ENCODE peak calls at places on chromosomes 2 and 18, in eight cellular contexts. One of them, this sample, is unnamed.

GRCh38 chr2:201707753-201708152 is 9.3 kb upstream of the MPP4 start:
- DNase-seq in neural progenitor cell: no peak
- DNase-seq in KBM-7: no peak
- DNase-seq in effector memory CD8-positive, alpha-beta T cell: no peak
- DNase-seq in T-helper 22 cell: no peak
- DNase-seq in left colon: no peak
- DNase-seq in HFF-Myc: no peak
- DNase-seq in lung: no peak
- DNase-seq in this sample: no peak

GRCh38 chr2:200138386-200139184 is 167.9 kb upstream of the SPATS2L start:
- DNase-seq in neural progenitor cell: no peak
- DNase-seq in lung: no peak
- DNase-seq in left colon: no peak
- DNase-seq in KBM-7: no peak
- DNase-seq in T-helper 22 cell: no peak
- DNase-seq in effector memory CD8-positive, alpha-beta T cell: no peak
- DNase-seq in HFF-Myc: no peak
- DNase-seq in this sample: no peak

GRCh38 chr2:10810175-10811161 is 2.1 kb downstream of the PDIA6 start:
- DNase-seq in HFF-Myc: no peak
- DNase-seq in effector memory CD8-positive, alpha-beta T cell: no peak
- DNase-seq in neural progenitor cell: no peak
- DNase-seq in lung: no peak
- DNase-seq in T-helper 22 cell: no peak
- DNase-seq in left colon: no peak
- DNase-seq in KBM-7: no peak
- DNase-seq in this sample: no peak

GRCh38 chr2:223306371-223306770 is 254.4 kb downstream of the KCNE4 start:
- DNase-seq in left colon: no peak
- DNase-seq in HFF-Myc: peak
- DNase-seq in neural progenitor cell: peak
- DNase-seq in T-helper 22 cell: no peak
- DNase-seq in lung: no peak
- DNase-seq in KBM-7: peak
- DNase-seq in effector memory CD8-positive, alpha-beta T cell: no peak
- DNase-seq in this sample: peak

GRCh38 chr2:40642261-40642660 is 190.4 kb upstream of the SLC8A1 start:
- DNase-seq in effector memory CD8-positive, alpha-beta T cell: no peak
- DNase-seq in lung: no peak
- DNase-seq in T-helper 22 cell: no peak
- DNase-seq in neural progenitor cell: no peak
- DNase-seq in KBM-7: no peak
- DNase-seq in left colon: no peak
- DNase-seq in HFF-Myc: peak
- DNase-seq in this sample: no peak

GRCh38 chr18:65221736-65222135 is 529.1 kb upstream of the CDH7 start:
- DNase-seq in neural progenitor cell: no peak
- DNase-seq in effector memory CD8-positive, alpha-beta T cell: no peak
- DNase-seq in lung: no peak
- DNase-seq in T-helper 22 cell: no peak
- DNase-seq in left colon: no peak
- DNase-seq in HFF-Myc: no peak
- DNase-seq in KBM-7: no peak
- DNase-seq in this sample: no peak

GRCh38 chr2:234958746-234959395 is 7.1 kb downstream of the SH3BP4 start:
- DNase-seq in neural progenitor cell: no peak
- DNase-seq in KBM-7: no peak
- DNase-seq in lung: no peak
- DNase-seq in T-helper 22 cell: no peak
- DNase-seq in effector memory CD8-positive, alpha-beta T cell: no peak
- DNase-seq in HFF-Myc: no peak
- DNase-seq in left colon: no peak
- DNase-seq in this sample: no peak

GRCh38 chr2:201933792-201934229 is 99.8 kb upstream of the FZD7 start:
- DNase-seq in neural progenitor cell: peak
- DNase-seq in T-helper 22 cell: no peak
- DNase-seq in KBM-7: no peak
- DNase-seq in lung: no peak
- DNase-seq in effector memory CD8-positive, alpha-beta T cell: no peak
- DNase-seq in left colon: no peak
- DNase-seq in HFF-Myc: no peak
- DNase-seq in this sample: no peak

GRCh38 chr18:38933910-38934510 is 1368.4 kb upstream of the CELF4 start:
- DNase-seq in effector memory CD8-positive, alpha-beta T cell: no peak
- DNase-seq in left colon: no peak
- DNase-seq in KBM-7: no peak
- DNase-seq in lung: no peak
- DNase-seq in HFF-Myc: no peak
- DNase-seq in neural progenitor cell: no peak
- DNase-seq in T-helper 22 cell: no peak
- DNase-seq in this sample: no peak

GRCh38 chr18:62841405-62841804 is 126.1 kb downstream of the PHLPP1 start:
- DNase-seq in KBM-7: no peak
- DNase-seq in left colon: no peak
- DNase-seq in neural progenitor cell: no peak
- DNase-seq in effector memory CD8-positive, alpha-beta T cell: no peak
- DNase-seq in lung: no peak
- DNase-seq in T-helper 22 cell: no peak
- DNase-seq in HFF-Myc: no peak
- DNase-seq in this sample: no peak

GRCh38 chr2:144943293-144943941 is 423.5 kb upstream of the ZEB2 start:
- DNase-seq in left colon: no peak
- DNase-seq in T-helper 22 cell: no peak
- DNase-seq in lung: no peak
- DNase-seq in KBM-7: no peak
- DNase-seq in neural progenitor cell: no peak
- DNase-seq in effector memory CD8-positive, alpha-beta T cell: no peak
- DNase-seq in HFF-Myc: no peak
- DNase-seq in this sample: no peak

GRCh38 chr2:1749750-1750149 is 5.4 kb upstream of the PXDN start:
- DNase-seq in HFF-Myc: no peak
- DNase-seq in effector memory CD8-positive, alpha-beta T cell: no peak
- DNase-seq in neural progenitor cell: no peak
- DNase-seq in left colon: no peak
- DNase-seq in KBM-7: no peak
- DNase-seq in lung: no peak
- DNase-seq in T-helper 22 cell: no peak
- DNase-seq in this sample: no peak

GRCh38 chr2:38239452-38239851 is 137.6 kb downstream of the ATL2 start:
- DNase-seq in lung: no peak
- DNase-seq in neural progenitor cell: no peak
- DNase-seq in left colon: no peak
- DNase-seq in T-helper 22 cell: no peak
- DNase-seq in HFF-Myc: no peak
- DNase-seq in effector memory CD8-positive, alpha-beta T cell: no peak
- DNase-seq in KBM-7: no peak
- DNase-seq in this sample: no peak

GRCh38 chr2:30645745-30646119 is 161.5 kb downstream of the CAPN13 start:
- DNase-seq in HFF-Myc: no peak
- DNase-seq in left colon: no peak
- DNase-seq in lung: peak
- DNase-seq in T-helper 22 cell: no peak
- DNase-seq in effector memory CD8-positive, alpha-beta T cell: no peak
- DNase-seq in neural progenitor cell: no peak
- DNase-seq in KBM-7: no peak
- DNase-seq in this sample: no peak

GRCh38 chr2:33785201-33786106 is 186.4 kb upstream of the FAM98A start:
- DNase-seq in effector memory CD8-positive, alpha-beta T cell: no peak
- DNase-seq in HFF-Myc: no peak
- DNase-seq in KBM-7: no peak
- DNase-seq in lung: no peak
- DNase-seq in neural progenitor cell: no peak
- DNase-seq in left colon: no peak
- DNase-seq in T-helper 22 cell: no peak
- DNase-seq in this sample: no peak

GRCh38 chr2:127707890-127708648 is 6.8 kb downstream of the SFT2D3 start:
- DNase-seq in lung: peak
- DNase-seq in HFF-Myc: no peak
- DNase-seq in KBM-7: no peak
- DNase-seq in left colon: no peak
- DNase-seq in effector memory CD8-positive, alpha-beta T cell: no peak
- DNase-seq in T-helper 22 cell: no peak
- DNase-seq in neural progenitor cell: no peak
- DNase-seq in this sample: no peak

GRCh38 chr2:188024811-188025210 is 266.9 kb upstream of the GULP1 start:
- DNase-seq in KBM-7: no peak
- DNase-seq in left colon: no peak
- DNase-seq in effector memory CD8-positive, alpha-beta T cell: no peak
- DNase-seq in neural progenitor cell: no peak
- DNase-seq in lung: no peak
- DNase-seq in T-helper 22 cell: no peak
- DNase-seq in HFF-Myc: peak
- DNase-seq in this sample: no peak

GRCh38 chr2:9417725-9418124 is 5.6 kb downstream of the ITGB1BP1 start:
- DNase-seq in neural progenitor cell: no peak
- DNase-seq in left colon: no peak
- DNase-seq in T-helper 22 cell: no peak
- DNase-seq in lung: no peak
- DNase-seq in KBM-7: no peak
- DNase-seq in HFF-Myc: no peak
- DNase-seq in effector memory CD8-positive, alpha-beta T cell: no peak
- DNase-seq in this sample: no peak

GRCh38 chr18:69215151-69215550 is 185.5 kb upstream of the DOK6 start:
- DNase-seq in T-helper 22 cell: no peak
- DNase-seq in neural progenitor cell: no peak
- DNase-seq in lung: no peak
- DNase-seq in effector memory CD8-positive, alpha-beta T cell: no peak
- DNase-seq in HFF-Myc: no peak
- DNase-seq in KBM-7: no peak
- DNase-seq in left colon: no peak
- DNase-seq in this sample: no peak

GRCh38 chr2:119083416-119083815 is 75.1 kb downstream of the C1QL2 start:
- DNase-seq in lung: no peak
- DNase-seq in neural progenitor cell: no peak
- DNase-seq in KBM-7: no peak
- DNase-seq in effector memory CD8-positive, alpha-beta T cell: no peak
- DNase-seq in T-helper 22 cell: no peak
- DNase-seq in left colon: no peak
- DNase-seq in HFF-Myc: no peak
- DNase-seq in this sample: no peak

GRCh38 chr2:134432438-134432883 is 178.6 kb downstream of the MGAT5 start:
- DNase-seq in neural progenitor cell: no peak
- DNase-seq in HFF-Myc: no peak
- DNase-seq in T-helper 22 cell: no peak
- DNase-seq in effector memory CD8-positive, alpha-beta T cell: no peak
- DNase-seq in lung: no peak
- DNase-seq in left colon: no peak
- DNase-seq in KBM-7: no peak
- DNase-seq in this sample: no peak

GRCh38 chr18:29979884-29980283 is 1062.7 kb downstream of the DSC3 start:
- DNase-seq in T-helper 22 cell: no peak
- DNase-seq in effector memory CD8-positive, alpha-beta T cell: no peak
- DNase-seq in left colon: no peak
- DNase-seq in HFF-Myc: no peak
- DNase-seq in KBM-7: no peak
- DNase-seq in lung: no peak
- DNase-seq in neural progenitor cell: peak
- DNase-seq in this sample: peak

GRCh38 chr2:179051250-179051649 is 1.3 kb upstream of the CCDC141 start:
- DNase-seq in T-helper 22 cell: no peak
- DNase-seq in neural progenitor cell: no peak
- DNase-seq in KBM-7: no peak
- DNase-seq in left colon: no peak
- DNase-seq in lung: no peak
- DNase-seq in HFF-Myc: no peak
- DNase-seq in effector memory CD8-positive, alpha-beta T cell: no peak
- DNase-seq in this sample: peak

GRCh38 chr2:180040146-180040925 is 33.2 kb upstream of the CWC22 start:
- DNase-seq in effector memory CD8-positive, alpha-beta T cell: no peak
- DNase-seq in HFF-Myc: peak
- DNase-seq in T-helper 22 cell: no peak
- DNase-seq in neural progenitor cell: no peak
- DNase-seq in lung: no peak
- DNase-seq in KBM-7: no peak
- DNase-seq in left colon: no peak
- DNase-seq in this sample: no peak

GRCh38 chr2:215530191-215530968 is 94.5 kb upstream of the FN1 start:
- DNase-seq in T-helper 22 cell: no peak
- DNase-seq in left colon: no peak
- DNase-seq in neural progenitor cell: no peak
- DNase-seq in HFF-Myc: no peak
- DNase-seq in effector memory CD8-positive, alpha-beta T cell: no peak
- DNase-seq in KBM-7: no peak
- DNase-seq in lung: no peak
- DNase-seq in this sample: no peak

GRCh38 chr2:18788590-18788989 is 199.2 kb upstream of the NT5C1B start:
- DNase-seq in T-helper 22 cell: no peak
- DNase-seq in KBM-7: no peak
- DNase-seq in neural progenitor cell: no peak
- DNase-seq in effector memory CD8-positive, alpha-beta T cell: no peak
- DNase-seq in lung: no peak
- DNase-seq in HFF-Myc: peak
- DNase-seq in left colon: no peak
- DNase-seq in this sample: no peak

GRCh38 chr2:11310212-11310611 is 34.2 kb downstream of the ROCK2 start:
- DNase-seq in HFF-Myc: no peak
- DNase-seq in T-helper 22 cell: no peak
- DNase-seq in lung: no peak
- DNase-seq in effector memory CD8-positive, alpha-beta T cell: no peak
- DNase-seq in KBM-7: no peak
- DNase-seq in neural progenitor cell: no peak
- DNase-seq in left colon: no peak
- DNase-seq in this sample: no peak

GRCh38 chr2:220029013-220029412 is 401.6 kb downstream of the SLC4A3 start:
- DNase-seq in T-helper 22 cell: no peak
- DNase-seq in neural progenitor cell: no peak
- DNase-seq in KBM-7: no peak
- DNase-seq in left colon: no peak
- DNase-seq in effector memory CD8-positive, alpha-beta T cell: no peak
- DNase-seq in HFF-Myc: no peak
- DNase-seq in lung: no peak
- DNase-seq in this sample: no peak

GRCh38 chr2:112085382-112085730 is 30.3 kb downstream of the TMEM87B start:
- DNase-seq in left colon: no peak
- DNase-seq in KBM-7: no peak
- DNase-seq in HFF-Myc: no peak
- DNase-seq in neural progenitor cell: no peak
- DNase-seq in lung: no peak
- DNase-seq in effector memory CD8-positive, alpha-beta T cell: no peak
- DNase-seq in T-helper 22 cell: no peak
- DNase-seq in this sample: no peak

GRCh38 chr2:219448776-219449476 is 14.3 kb downstream of the SPEG start:
- DNase-seq in effector memory CD8-positive, alpha-beta T cell: no peak
- DNase-seq in T-helper 22 cell: no peak
- DNase-seq in left colon: no peak
- DNase-seq in neural progenitor cell: peak
- DNase-seq in KBM-7: no peak
- DNase-seq in HFF-Myc: no peak
- DNase-seq in lung: no peak
- DNase-seq in this sample: peak

GRCh38 chr2:101854877-101855276 is 136.9 kb upstream of the IL1R2 start:
- DNase-seq in T-helper 22 cell: no peak
- DNase-seq in effector memory CD8-positive, alpha-beta T cell: no peak
- DNase-seq in lung: no peak
- DNase-seq in neural progenitor cell: no peak
- DNase-seq in left colon: peak
- DNase-seq in HFF-Myc: no peak
- DNase-seq in KBM-7: no peak
- DNase-seq in this sample: no peak

GRCh38 chr2:232667989-232668583 is 29.0 kb upstream of the GIGYF2 start:
- DNase-seq in neural progenitor cell: peak
- DNase-seq in effector memory CD8-positive, alpha-beta T cell: no peak
- DNase-seq in KBM-7: no peak
- DNase-seq in left colon: no peak
- DNase-seq in HFF-Myc: no peak
- DNase-seq in T-helper 22 cell: no peak
- DNase-seq in lung: no peak
- DNase-seq in this sample: no peak

GRCh38 chr2:170770008-170770303 is 222 bp upstream of the ERICH2 start:
- DNase-seq in left colon: no peak
- DNase-seq in KBM-7: no peak
- DNase-seq in lung: no peak
- DNase-seq in HFF-Myc: no peak
- DNase-seq in neural progenitor cell: no peak
- DNase-seq in effector memory CD8-positive, alpha-beta T cell: no peak
- DNase-seq in T-helper 22 cell: no peak
- DNase-seq in this sample: no peak

GRCh38 chr2:231348173-231348572 is 47.3 kb upstream of the B3GNT7 start:
- DNase-seq in lung: peak
- DNase-seq in T-helper 22 cell: no peak
- DNase-seq in effector memory CD8-positive, alpha-beta T cell: no peak
- DNase-seq in neural progenitor cell: no peak
- DNase-seq in KBM-7: no peak
- DNase-seq in left colon: no peak
- DNase-seq in HFF-Myc: no peak
- DNase-seq in this sample: no peak